ENCODE peak calls at places on chromosomes 2 and 18, in four cellular contexts. P is uterus, K is brain microvascular endothelial cell, Y is progenitor cell of endocrine pancreas. D is an unnamed sample.

GRCh38 chr2:11678306-11678960 is 8.4 kb upstream of the NTSR2 start:
- DNase-seq in K (no peak), Y (no peak), P (no peak), D (no peak)

GRCh38 chr2:132550285-132550684 is 119.7 kb downstream of the LYPD1 start:
- DNase-seq in Y (no peak), P (no peak), K (no peak), D (peak; percentile 13)

GRCh38 chr2:12169721-12170120 is 423.3 kb downstream of the LPIN1 start:
- DNase-seq in Y (no peak), P (peak; percentile 61), K (peak; percentile 92), D (no peak)

GRCh38 chr2:53435610-53436009 is 332.0 kb upstream of the CHAC2 start:
- DNase-seq in Y (no peak), P (no peak), K (no peak), D (no peak)

GRCh38 chr2:36618381-36618780 is 20.4 kb upstream of the FEZ2 start:
- DNase-seq in K (peak; percentile 74), Y (no peak), P (no peak), D (no peak)

GRCh38 chr2:24076849-24077534 is 866 bp upstream of the SF3B6 start:
- DNase-seq in Y (no peak), P (no peak), K (no peak), D (no peak)

GRCh38 chr2:119240311-119241204 is 16.9 kb downstream of the STEAP3 start:
- DNase-seq in Y (no peak), P (no peak), K (peak; percentile 70), D (no peak)

GRCh38 chr2:231221761-231222160 is 23.3 kb downstream of the ARMC9 start:
- DNase-seq in Y (no peak), K (no peak), P (no peak), D (no peak)

GRCh38 chr2:176781570-176782217 is 430.9 kb upstream of the HNRNPA3 start:
- DNase-seq in P (no peak), Y (no peak), K (no peak), D (no peak)

GRCh38 chr18:57150828-57151227 is 3.9 kb downstream of the BOD1L2 start:
- DNase-seq in P (no peak), K (no peak), Y (peak; percentile 26), D (no peak)

GRCh38 chr2:142853912-142854311 is 23.6 kb upstream of the KYNU start:
- DNase-seq in Y (no peak), K (no peak), P (no peak), D (no peak)

DNA sequence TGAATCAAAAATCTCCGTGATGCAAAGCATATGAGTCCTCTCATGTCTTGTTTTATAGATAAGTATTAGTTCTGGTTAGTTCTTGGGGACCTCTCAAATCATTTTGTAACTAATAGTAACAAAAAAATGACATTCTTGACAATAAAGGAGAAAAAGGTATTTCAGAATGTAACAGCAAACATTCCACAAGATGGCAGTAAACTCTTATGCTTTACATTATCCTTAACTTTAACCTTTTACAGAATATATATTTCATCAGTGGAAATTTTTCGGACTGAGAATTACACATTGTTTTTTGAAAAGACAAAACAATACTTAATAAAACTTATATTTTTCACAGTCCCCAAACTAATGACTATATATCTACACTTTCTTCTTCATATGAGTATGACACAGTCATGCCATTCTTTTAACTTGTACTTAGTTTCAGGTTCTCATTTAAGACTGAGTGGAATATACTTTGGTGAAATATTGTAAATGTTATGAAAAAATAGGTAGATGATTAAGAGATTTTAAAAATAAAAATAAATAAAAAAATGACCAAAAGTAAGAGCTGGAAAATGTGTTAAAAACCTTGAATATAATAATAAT is 142.9 kb upstream of the NXPH2 start:
- DNase-seq in P (no peak), K (no peak), Y (no peak), D (no peak)
- TF ChIP-seq CTCF in P (no peak), K (peak; percentile 28), Y (peak; percentile 77), D (peak; percentile 82)

DNA sequence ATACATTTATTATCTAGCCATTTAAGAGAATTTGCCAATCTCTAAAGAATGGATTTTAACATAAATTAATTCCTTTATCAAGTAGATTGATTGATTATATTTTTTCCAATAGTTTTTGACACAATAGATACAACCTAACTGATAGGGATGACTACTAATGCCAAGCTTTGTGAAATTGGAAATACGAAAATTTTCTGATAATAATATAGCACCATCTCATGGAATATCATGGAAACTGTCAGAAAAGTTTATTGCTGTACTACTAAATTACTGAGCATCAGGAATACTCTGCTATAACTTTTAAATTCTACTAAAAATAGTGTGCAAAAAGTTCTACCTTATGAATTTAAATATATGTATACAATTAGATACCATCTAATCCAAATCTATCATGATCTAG is 101.8 kb upstream of the MAP2 start:
- DNase-seq in P (no peak), Y (no peak), K (no peak), D (no peak)
- TF ChIP-seq CTCF in P (no peak), Y (peak; percentile 30), K (no peak), D (peak; percentile 52)

GRCh38 chr18:80247403-80247916 is at the start of gene PARD6G:
- DNase-seq in P (peak; percentile 89), Y (peak; percentile 66), K (peak; percentile 48), D (peak; percentile 82)
- TF ChIP-seq CTCF in P (peak; percentile 18), Y (peak; percentile 8), K (peak; percentile 30), D (no peak)

DNA sequence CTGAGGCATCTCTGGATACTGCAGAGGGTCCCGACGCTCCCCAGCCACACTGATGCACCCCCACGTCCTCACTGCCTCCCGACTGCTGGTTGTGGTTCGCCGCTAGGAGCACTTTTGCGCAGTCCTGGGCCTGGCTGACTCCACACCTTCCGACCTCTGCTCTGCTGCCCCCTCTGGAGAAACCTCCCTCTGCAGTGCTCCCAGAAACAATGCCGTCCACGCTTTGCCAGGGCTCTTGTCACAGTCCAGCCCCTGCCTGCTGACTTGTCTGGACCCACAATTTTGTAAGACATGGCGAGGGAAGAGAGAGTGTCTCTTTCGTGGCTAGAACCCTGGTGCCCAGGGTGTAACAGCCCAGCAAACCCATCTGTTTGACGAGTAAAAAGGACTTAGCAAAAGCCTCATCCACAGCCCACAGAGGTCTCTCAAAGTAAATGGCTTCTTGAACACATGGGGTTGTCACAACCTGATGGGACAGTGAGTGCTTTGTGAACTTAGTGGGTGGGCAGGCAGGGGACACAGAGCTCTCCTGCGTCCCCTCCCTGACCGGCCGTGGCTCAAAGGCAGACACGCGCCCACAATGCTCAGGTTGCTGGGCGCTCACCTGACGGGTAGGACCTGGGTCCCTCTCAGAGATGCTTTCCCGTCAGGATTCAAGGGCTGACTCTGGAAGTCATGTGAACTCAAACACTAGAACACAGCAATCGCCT is 4.0 kb downstream of the COPS9 start:
- DNase-seq in P (no peak), Y (no peak), K (no peak), D (peak; percentile 62)
- TF ChIP-seq CTCF in P (no peak), Y (no peak), K (peak; percentile 45), D (peak; percentile 36)

GRCh38 chr18:48336332-48336731 is 72.9 kb downstream of the ZBTB7C start:
- DNase-seq in P (no peak), K (no peak), Y (no peak), D (no peak)
- TF ChIP-seq CTCF in P (no peak), K (peak; percentile 19), Y (peak; percentile 11), D (no peak)